ENCODE peak calls at places on chromosome 11, in seven cellular contexts. One of them, this sample, is unnamed.
A peak's percentile ranks its signal among the peaks of the same experiment; 100 is the strongest.

GRCh38 chr11:72805214-72805613 is 9.0 kb upstream of the ATG16L2 start:
- DNase-seq in smooth muscle cell of the brain vasculature: no peak
- DNase-seq in renal cortical epithelial cell: no peak
- DNase-seq in AG08395: no peak
- DNase-seq in H7: no peak
- DNase-seq in 8988T: no peak
- DNase-seq in stimulated activated CD4-positive, alpha-beta T cell treated with anti-CD3 and anti-CD28 coated beads, Interleukin-1b, Interleukin-23, amount 100 ng/mL, for 24 hours: no peak
- DNase-seq in this sample: no peak

GRCh38 chr11:113951487-113951886 is 23.4 kb upstream of the HTR3A start:
- DNase-seq in smooth muscle cell of the brain vasculature: no peak
- DNase-seq in renal cortical epithelial cell: no peak
- DNase-seq in AG08395: no peak
- DNase-seq in H7: no peak
- DNase-seq in 8988T: no peak
- DNase-seq in stimulated activated CD4-positive, alpha-beta T cell treated with anti-CD3 and anti-CD28 coated beads, Interleukin-1b, Interleukin-23, amount 100 ng/mL, for 24 hours: no peak
- DNase-seq in this sample: peak; percentile 25

GRCh38 chr11:7977251-7977917 is 9.8 kb upstream of the EIF3F start:
- DNase-seq in smooth muscle cell of the brain vasculature: no peak
- DNase-seq in renal cortical epithelial cell: peak; percentile 28
- DNase-seq in AG08395: peak; percentile 62
- DNase-seq in H7: no peak
- DNase-seq in 8988T: no peak
- DNase-seq in stimulated activated CD4-positive, alpha-beta T cell treated with anti-CD3 and anti-CD28 coated beads, Interleukin-1b, Interleukin-23, amount 100 ng/mL, for 24 hours: no peak
- DNase-seq in this sample: no peak

GRCh38 chr11:8683115-8683807 is 669 bp downstream of the RPL27A start:
- DNase-seq in smooth muscle cell of the brain vasculature: no peak
- DNase-seq in renal cortical epithelial cell: peak; percentile 13
- DNase-seq in AG08395: no peak
- DNase-seq in H7: no peak
- DNase-seq in 8988T: no peak
- DNase-seq in stimulated activated CD4-positive, alpha-beta T cell treated with anti-CD3 and anti-CD28 coated beads, Interleukin-1b, Interleukin-23, amount 100 ng/mL, for 24 hours: no peak
- DNase-seq in this sample: no peak

GRCh38 chr11:7031346-7031957 is 11.2 kb downstream of the NLRP14 start:
- DNase-seq in smooth muscle cell of the brain vasculature: no peak
- DNase-seq in renal cortical epithelial cell: no peak
- DNase-seq in AG08395: no peak
- DNase-seq in H7: no peak
- DNase-seq in 8988T: no peak
- DNase-seq in stimulated activated CD4-positive, alpha-beta T cell treated with anti-CD3 and anti-CD28 coated beads, Interleukin-1b, Interleukin-23, amount 100 ng/mL, for 24 hours: no peak
- DNase-seq in this sample: no peak

GRCh38 chr11:117538256-117538655 is 210.6 kb downstream of the CEP164 start:
- DNase-seq in smooth muscle cell of the brain vasculature: no peak
- DNase-seq in renal cortical epithelial cell: no peak
- DNase-seq in AG08395: no peak
- DNase-seq in H7: no peak
- DNase-seq in 8988T: no peak
- DNase-seq in stimulated activated CD4-positive, alpha-beta T cell treated with anti-CD3 and anti-CD28 coated beads, Interleukin-1b, Interleukin-23, amount 100 ng/mL, for 24 hours: no peak
- DNase-seq in this sample: no peak

GRCh38 chr11:2901854-2902783 is 16.5 kb upstream of the CDKN1C start:
- DNase-seq in smooth muscle cell of the brain vasculature: peak; percentile 63
- DNase-seq in renal cortical epithelial cell: peak; percentile 79
- DNase-seq in AG08395: peak; percentile 98
- DNase-seq in H7: peak; percentile 99
- DNase-seq in 8988T: peak; percentile 98
- DNase-seq in stimulated activated CD4-positive, alpha-beta T cell treated with anti-CD3 and anti-CD28 coated beads, Interleukin-1b, Interleukin-23, amount 100 ng/mL, for 24 hours: peak; percentile 74
- DNase-seq in this sample: peak; percentile 98

GRCh38 chr11:69005631-69006368 is 7.2 kb downstream of the MRGPRF start:
- DNase-seq in smooth muscle cell of the brain vasculature: no peak
- DNase-seq in renal cortical epithelial cell: no peak
- DNase-seq in AG08395: no peak
- DNase-seq in H7: peak; percentile 52
- DNase-seq in 8988T: no peak
- DNase-seq in stimulated activated CD4-positive, alpha-beta T cell treated with anti-CD3 and anti-CD28 coated beads, Interleukin-1b, Interleukin-23, amount 100 ng/mL, for 24 hours: no peak
- DNase-seq in this sample: no peak

GRCh38 chr11:296206-296975 is 2.9 kb downstream of the IFITM5 start:
- DNase-seq in smooth muscle cell of the brain vasculature: no peak
- DNase-seq in renal cortical epithelial cell: no peak
- DNase-seq in AG08395: no peak
- DNase-seq in H7: peak; percentile 55
- DNase-seq in 8988T: no peak
- DNase-seq in stimulated activated CD4-positive, alpha-beta T cell treated with anti-CD3 and anti-CD28 coated beads, Interleukin-1b, Interleukin-23, amount 100 ng/mL, for 24 hours: no peak
- DNase-seq in this sample: no peak

GRCh38 chr11:62804310-62805043 is 763 bp downstream of the NXF1 start:
- DNase-seq in smooth muscle cell of the brain vasculature: no peak
- DNase-seq in renal cortical epithelial cell: peak; percentile 53
- DNase-seq in AG08395: no peak
- DNase-seq in H7: no peak
- DNase-seq in 8988T: no peak
- DNase-seq in stimulated activated CD4-positive, alpha-beta T cell treated with anti-CD3 and anti-CD28 coated beads, Interleukin-1b, Interleukin-23, amount 100 ng/mL, for 24 hours: no peak
- DNase-seq in this sample: no peak

GRCh38 chr11:114447892-114448291 is 8.6 kb downstream of the REXO2 start:
- DNase-seq in smooth muscle cell of the brain vasculature: no peak
- DNase-seq in renal cortical epithelial cell: peak; percentile 32
- DNase-seq in AG08395: peak; percentile 5
- DNase-seq in H7: no peak
- DNase-seq in 8988T: no peak
- DNase-seq in stimulated activated CD4-positive, alpha-beta T cell treated with anti-CD3 and anti-CD28 coated beads, Interleukin-1b, Interleukin-23, amount 100 ng/mL, for 24 hours: no peak
- DNase-seq in this sample: no peak

GRCh38 chr11:120188831-120189455 is 21.9 kb upstream of the OAF start:
- DNase-seq in smooth muscle cell of the brain vasculature: no peak
- DNase-seq in renal cortical epithelial cell: no peak
- DNase-seq in AG08395: no peak
- DNase-seq in H7: no peak
- DNase-seq in 8988T: no peak
- DNase-seq in stimulated activated CD4-positive, alpha-beta T cell treated with anti-CD3 and anti-CD28 coated beads, Interleukin-1b, Interleukin-23, amount 100 ng/mL, for 24 hours: no peak
- DNase-seq in this sample: no peak

GRCh38 chr11:57205046-57205671 is 23.4 kb downstream of the LRRC55 start:
- DNase-seq in smooth muscle cell of the brain vasculature: no peak
- DNase-seq in renal cortical epithelial cell: no peak
- DNase-seq in AG08395: peak; percentile 94
- DNase-seq in H7: peak; percentile 68
- DNase-seq in 8988T: no peak
- DNase-seq in stimulated activated CD4-positive, alpha-beta T cell treated with anti-CD3 and anti-CD28 coated beads, Interleukin-1b, Interleukin-23, amount 100 ng/mL, for 24 hours: no peak
- DNase-seq in this sample: no peak

GRCh38 chr11:130634981-130635473 is 186.6 kb downstream of the ADAMTS15 start:
- DNase-seq in smooth muscle cell of the brain vasculature: peak; percentile 93
- DNase-seq in renal cortical epithelial cell: peak; percentile 65
- DNase-seq in AG08395: peak; percentile 47
- DNase-seq in H7: no peak
- DNase-seq in 8988T: peak; percentile 28
- DNase-seq in stimulated activated CD4-positive, alpha-beta T cell treated with anti-CD3 and anti-CD28 coated beads, Interleukin-1b, Interleukin-23, amount 100 ng/mL, for 24 hours: no peak
- DNase-seq in this sample: no peak

GRCh38 chr11:77351281-77351905 is 49.9 kb upstream of the GDPD4 start:
- DNase-seq in smooth muscle cell of the brain vasculature: no peak
- DNase-seq in renal cortical epithelial cell: no peak
- DNase-seq in AG08395: peak; percentile 24
- DNase-seq in H7: no peak
- DNase-seq in 8988T: no peak
- DNase-seq in stimulated activated CD4-positive, alpha-beta T cell treated with anti-CD3 and anti-CD28 coated beads, Interleukin-1b, Interleukin-23, amount 100 ng/mL, for 24 hours: no peak
- DNase-seq in this sample: no peak

GRCh38 chr11:108494182-108494581 is 4.0 kb downstream of the POGLUT3 start:
- DNase-seq in smooth muscle cell of the brain vasculature: no peak
- DNase-seq in renal cortical epithelial cell: no peak
- DNase-seq in AG08395: no peak
- DNase-seq in H7: no peak
- DNase-seq in 8988T: no peak
- DNase-seq in stimulated activated CD4-positive, alpha-beta T cell treated with anti-CD3 and anti-CD28 coated beads, Interleukin-1b, Interleukin-23, amount 100 ng/mL, for 24 hours: no peak
- DNase-seq in this sample: no peak

GRCh38 chr11:8017894-8018741 is 31.0 kb downstream of the EIF3F start:
- DNase-seq in smooth muscle cell of the brain vasculature: no peak
- DNase-seq in renal cortical epithelial cell: no peak
- DNase-seq in AG08395: no peak
- DNase-seq in H7: peak; percentile 67
- DNase-seq in 8988T: no peak
- DNase-seq in stimulated activated CD4-positive, alpha-beta T cell treated with anti-CD3 and anti-CD28 coated beads, Interleukin-1b, Interleukin-23, amount 100 ng/mL, for 24 hours: no peak
- DNase-seq in this sample: no peak

GRCh38 chr11:15159085-15159484 is 44.4 kb downstream of the INSC start:
- DNase-seq in smooth muscle cell of the brain vasculature: no peak
- DNase-seq in renal cortical epithelial cell: peak; percentile 40
- DNase-seq in AG08395: peak; percentile 54
- DNase-seq in H7: peak; percentile 44
- DNase-seq in 8988T: peak; percentile 13
- DNase-seq in stimulated activated CD4-positive, alpha-beta T cell treated with anti-CD3 and anti-CD28 coated beads, Interleukin-1b, Interleukin-23, amount 100 ng/mL, for 24 hours: no peak
- DNase-seq in this sample: peak; percentile 27

GRCh38 chr11:10293423-10294288 is at the start of gene SBF2:
- DNase-seq in smooth muscle cell of the brain vasculature: no peak
- DNase-seq in renal cortical epithelial cell: peak; percentile 77
- DNase-seq in AG08395: peak; percentile 85
- DNase-seq in H7: peak; percentile 95
- DNase-seq in 8988T: peak; percentile 73
- DNase-seq in stimulated activated CD4-positive, alpha-beta T cell treated with anti-CD3 and anti-CD28 coated beads, Interleukin-1b, Interleukin-23, amount 100 ng/mL, for 24 hours: peak; percentile 45
- DNase-seq in this sample: peak; percentile 96

GRCh38 chr11:120316880-120317688 is 8.0 kb upstream of the TLCD5 start:
- DNase-seq in smooth muscle cell of the brain vasculature: no peak
- DNase-seq in renal cortical epithelial cell: peak; percentile 34
- DNase-seq in AG08395: peak; percentile 55
- DNase-seq in H7: peak; percentile 73
- DNase-seq in 8988T: no peak
- DNase-seq in stimulated activated CD4-positive, alpha-beta T cell treated with anti-CD3 and anti-CD28 coated beads, Interleukin-1b, Interleukin-23, amount 100 ng/mL, for 24 hours: no peak
- DNase-seq in this sample: no peak

GRCh38 chr11:69075421-69076128 is 26.8 kb downstream of the TPCN2 start:
- DNase-seq in smooth muscle cell of the brain vasculature: peak; percentile 75
- DNase-seq in renal cortical epithelial cell: no peak
- DNase-seq in AG08395: peak; percentile 97
- DNase-seq in H7: no peak
- DNase-seq in 8988T: no peak
- DNase-seq in stimulated activated CD4-positive, alpha-beta T cell treated with anti-CD3 and anti-CD28 coated beads, Interleukin-1b, Interleukin-23, amount 100 ng/mL, for 24 hours: no peak
- DNase-seq in this sample: no peak

GRCh38 chr11:61007383-61007970 is 36.0 kb downstream of the CD6 start:
- DNase-seq in smooth muscle cell of the brain vasculature: no peak
- DNase-seq in renal cortical epithelial cell: no peak
- DNase-seq in AG08395: no peak
- DNase-seq in H7: peak; percentile 83
- DNase-seq in 8988T: no peak
- DNase-seq in stimulated activated CD4-positive, alpha-beta T cell treated with anti-CD3 and anti-CD28 coated beads, Interleukin-1b, Interleukin-23, amount 100 ng/mL, for 24 hours: no peak
- DNase-seq in this sample: peak; percentile 78

GRCh38 chr11:48017105-48017874 is 36.9 kb downstream of the PTPRJ start:
- DNase-seq in smooth muscle cell of the brain vasculature: no peak
- DNase-seq in renal cortical epithelial cell: no peak
- DNase-seq in AG08395: no peak
- DNase-seq in H7: no peak
- DNase-seq in 8988T: no peak
- DNase-seq in stimulated activated CD4-positive, alpha-beta T cell treated with anti-CD3 and anti-CD28 coated beads, Interleukin-1b, Interleukin-23, amount 100 ng/mL, for 24 hours: no peak
- DNase-seq in this sample: no peak

GRCh38 chr11:70084046-70084984 is 6.2 kb downstream of the ANO1 start:
- DNase-seq in smooth muscle cell of the brain vasculature: no peak
- DNase-seq in renal cortical epithelial cell: no peak
- DNase-seq in AG08395: no peak
- DNase-seq in H7: no peak
- DNase-seq in 8988T: peak; percentile 31
- DNase-seq in stimulated activated CD4-positive, alpha-beta T cell treated with anti-CD3 and anti-CD28 coated beads, Interleukin-1b, Interleukin-23, amount 100 ng/mL, for 24 hours: no peak
- DNase-seq in this sample: peak; percentile 57

GRCh38 chr11:84260862-84261261 is 974.7 kb upstream of the CCDC90B start:
- DNase-seq in smooth muscle cell of the brain vasculature: no peak
- DNase-seq in renal cortical epithelial cell: no peak
- DNase-seq in AG08395: no peak
- DNase-seq in H7: no peak
- DNase-seq in 8988T: no peak
- DNase-seq in stimulated activated CD4-positive, alpha-beta T cell treated with anti-CD3 and anti-CD28 coated beads, Interleukin-1b, Interleukin-23, amount 100 ng/mL, for 24 hours: no peak
- DNase-seq in this sample: no peak

GRCh38 chr11:65362966-65363365 is 8.4 kb downstream of the TIGD3 start:
- DNase-seq in smooth muscle cell of the brain vasculature: no peak
- DNase-seq in renal cortical epithelial cell: no peak
- DNase-seq in AG08395: no peak
- DNase-seq in H7: no peak
- DNase-seq in 8988T: no peak
- DNase-seq in stimulated activated CD4-positive, alpha-beta T cell treated with anti-CD3 and anti-CD28 coated beads, Interleukin-1b, Interleukin-23, amount 100 ng/mL, for 24 hours: no peak
- DNase-seq in this sample: no peak

GRCh38 chr11:86091086-86091485 is 22.2 kb upstream of the PICALM start:
- DNase-seq in smooth muscle cell of the brain vasculature: no peak
- DNase-seq in renal cortical epithelial cell: no peak
- DNase-seq in AG08395: no peak
- DNase-seq in H7: no peak
- DNase-seq in 8988T: no peak
- DNase-seq in stimulated activated CD4-positive, alpha-beta T cell treated with anti-CD3 and anti-CD28 coated beads, Interleukin-1b, Interleukin-23, amount 100 ng/mL, for 24 hours: no peak
- DNase-seq in this sample: no peak

GRCh38 chr11:120840661-120841060 is 183.2 kb upstream of the TBCEL start:
- DNase-seq in smooth muscle cell of the brain vasculature: no peak
- DNase-seq in renal cortical epithelial cell: no peak
- DNase-seq in AG08395: no peak
- DNase-seq in H7: no peak
- DNase-seq in 8988T: no peak
- DNase-seq in stimulated activated CD4-positive, alpha-beta T cell treated with anti-CD3 and anti-CD28 coated beads, Interleukin-1b, Interleukin-23, amount 100 ng/mL, for 24 hours: no peak
- DNase-seq in this sample: no peak

GRCh38 chr11:10934293-10934850 is 76.5 kb upstream of the ZBED5 start:
- DNase-seq in smooth muscle cell of the brain vasculature: no peak
- DNase-seq in renal cortical epithelial cell: no peak
- DNase-seq in AG08395: no peak
- DNase-seq in H7: no peak
- DNase-seq in 8988T: no peak
- DNase-seq in stimulated activated CD4-positive, alpha-beta T cell treated with anti-CD3 and anti-CD28 coated beads, Interleukin-1b, Interleukin-23, amount 100 ng/mL, for 24 hours: no peak
- DNase-seq in this sample: no peak

GRCh38 chr11:42329930-42330555 is 870.6 kb upstream of the LRRC4C start:
- DNase-seq in smooth muscle cell of the brain vasculature: no peak
- DNase-seq in renal cortical epithelial cell: no peak
- DNase-seq in AG08395: no peak
- DNase-seq in H7: no peak
- DNase-seq in 8988T: no peak
- DNase-seq in stimulated activated CD4-positive, alpha-beta T cell treated with anti-CD3 and anti-CD28 coated beads, Interleukin-1b, Interleukin-23, amount 100 ng/mL, for 24 hours: no peak
- DNase-seq in this sample: no peak

GRCh38 chr11:94958118-94958517 is 15.2 kb downstream of the CWC15 start:
- DNase-seq in smooth muscle cell of the brain vasculature: no peak
- DNase-seq in renal cortical epithelial cell: peak; percentile 51
- DNase-seq in AG08395: peak; percentile 62
- DNase-seq in H7: no peak
- DNase-seq in 8988T: no peak
- DNase-seq in stimulated activated CD4-positive, alpha-beta T cell treated with anti-CD3 and anti-CD28 coated beads, Interleukin-1b, Interleukin-23, amount 100 ng/mL, for 24 hours: no peak
- DNase-seq in this sample: no peak

GRCh38 chr11:73521621-73522020 is 76.3 kb downstream of the FAM168A start:
- DNase-seq in smooth muscle cell of the brain vasculature: no peak
- DNase-seq in renal cortical epithelial cell: peak; percentile 81
- DNase-seq in AG08395: peak; percentile 63
- DNase-seq in H7: no peak
- DNase-seq in 8988T: no peak
- DNase-seq in stimulated activated CD4-positive, alpha-beta T cell treated with anti-CD3 and anti-CD28 coated beads, Interleukin-1b, Interleukin-23, amount 100 ng/mL, for 24 hours: no peak
- DNase-seq in this sample: no peak

GRCh38 chr11:121722431-121723256 is 269.9 kb upstream of the SORL1-AS1 start:
- DNase-seq in smooth muscle cell of the brain vasculature: peak; percentile 99
- DNase-seq in renal cortical epithelial cell: peak; percentile 48
- DNase-seq in AG08395: peak; percentile 78
- DNase-seq in H7: peak; percentile 83
- DNase-seq in 8988T: peak; percentile 13
- DNase-seq in stimulated activated CD4-positive, alpha-beta T cell treated with anti-CD3 and anti-CD28 coated beads, Interleukin-1b, Interleukin-23, amount 100 ng/mL, for 24 hours: no peak
- DNase-seq in this sample: peak; percentile 82

GRCh38 chr11:20278727-20279126 is 84.8 kb upstream of the HTATIP2 start:
- DNase-seq in smooth muscle cell of the brain vasculature: no peak
- DNase-seq in renal cortical epithelial cell: no peak
- DNase-seq in AG08395: no peak
- DNase-seq in H7: peak; percentile 6
- DNase-seq in 8988T: no peak
- DNase-seq in stimulated activated CD4-positive, alpha-beta T cell treated with anti-CD3 and anti-CD28 coated beads, Interleukin-1b, Interleukin-23, amount 100 ng/mL, for 24 hours: no peak
- DNase-seq in this sample: no peak

GRCh38 chr11:44884056-44884455 is 66.6 kb downstream of the TP53I11 start:
- DNase-seq in smooth muscle cell of the brain vasculature: no peak
- DNase-seq in renal cortical epithelial cell: no peak
- DNase-seq in AG08395: no peak
- DNase-seq in H7: no peak
- DNase-seq in 8988T: no peak
- DNase-seq in stimulated activated CD4-positive, alpha-beta T cell treated with anti-CD3 and anti-CD28 coated beads, Interleukin-1b, Interleukin-23, amount 100 ng/mL, for 24 hours: no peak
- DNase-seq in this sample: no peak

GRCh38 chr11:95363710-95364109 is 132.7 kb upstream of the SESN3 start:
- DNase-seq in smooth muscle cell of the brain vasculature: no peak
- DNase-seq in renal cortical epithelial cell: no peak
- DNase-seq in AG08395: no peak
- DNase-seq in H7: peak; percentile 51
- DNase-seq in 8988T: no peak
- DNase-seq in stimulated activated CD4-positive, alpha-beta T cell treated with anti-CD3 and anti-CD28 coated beads, Interleukin-1b, Interleukin-23, amount 100 ng/mL, for 24 hours: no peak
- DNase-seq in this sample: no peak

GRCh38 chr11:88523362-88524028 is 186.0 kb upstream of the CTSC start:
- DNase-seq in smooth muscle cell of the brain vasculature: no peak
- DNase-seq in renal cortical epithelial cell: no peak
- DNase-seq in AG08395: peak; percentile 42
- DNase-seq in H7: no peak
- DNase-seq in 8988T: no peak
- DNase-seq in stimulated activated CD4-positive, alpha-beta T cell treated with anti-CD3 and anti-CD28 coated beads, Interleukin-1b, Interleukin-23, amount 100 ng/mL, for 24 hours: no peak
- DNase-seq in this sample: no peak